ENCODE peak calls at places on chromosomes 13 and 19, in ten cellular contexts. Q, H, E, J, C, X, N, T, G and F are unnamed samples.

GRCh38 chr13:23660249-23660648 is 90.0 kb downstream of the TNFRSF19 start:
- DNase-seq in J (no peak), H (no peak), Q (no peak), N (no peak), G (no peak), X (no peak), E (no peak), T (no peak), C (no peak), F (no peak)

GRCh38 chr19:38670921-38671398 is 23.5 kb downstream of the ACTN4 start:
- DNase-seq in C (no peak), J (no peak), E (no peak), H (no peak), G (no peak), T (no peak), Q (peak), N (no peak), X (no peak), F (no peak)

GRCh38 chr13:51958217-51958547 is 53.1 kb downstream of the ATP7B start:
- DNase-seq in H (no peak), E (no peak), G (no peak), N (no peak), X (no peak), T (peak), C (peak), Q (no peak), J (no peak), F (no peak)

GRCh38 chr13:51733656-51734334 is 70.2 kb downstream of the DHRS12 start:
- DNase-seq in J (no peak), C (no peak), Q (peak), G (peak), E (no peak), T (peak), N (no peak), X (no peak), H (no peak), F (no peak)

GRCh38 chr13:91280806-91281205 is 66.7 kb upstream of the MIR17HG start:
- DNase-seq in T (no peak), N (no peak), C (no peak), E (no peak), Q (no peak), H (no peak), G (no peak), J (no peak), X (no peak), F (no peak)

GRCh38 chr19:45471116-45471865 is 3.5 kb downstream of the FOSB start:
- DNase-seq in X (no peak), N (no peak), E (no peak), C (no peak), T (no peak), G (no peak), H (no peak), J (no peak), Q (no peak), F (no peak)

GRCh38 chr19:3532154-3533019 is 6.6 kb upstream of the TEKTIP1 start:
- DNase-seq in G (no peak), N (no peak), J (no peak), E (no peak), T (no peak), H (no peak), X (no peak), Q (no peak), C (no peak), F (no peak)

GRCh38 chr13:30918662-30919405 is 12.8 kb downstream of the MEDAG start:
- DNase-seq in H (no peak), G (no peak), T (no peak), C (no peak), N (no peak), Q (no peak), X (no peak), J (no peak), E (no peak), F (no peak)

GRCh38 chr19:43774103-43774939 is 6.5 kb downstream of the KCNN4 start:
- DNase-seq in X (no peak), Q (peak), E (peak), C (peak), J (no peak), G (peak), H (peak), T (peak), N (peak), F (no peak)

GRCh38 chr13:79995334-79995733 is 345.6 kb downstream of the SPRY2 start:
- DNase-seq in X (no peak), N (no peak), C (no peak), G (peak), Q (peak), H (no peak), J (no peak), T (no peak), E (peak), F (no peak)

GRCh38 chr19:16160445-16160942 is 12.8 kb downstream of the CIB3 start:
- DNase-seq in G (no peak), H (no peak), Q (no peak), N (no peak), T (no peak), X (no peak), E (no peak), C (no peak), J (no peak), F (no peak)

GRCh38 chr19:40390084-40390742 is at the start of gene HIPK4:
- DNase-seq in G (no peak), E (no peak), J (no peak), T (peak), C (no peak), H (no peak), X (no peak), N (no peak), Q (no peak), F (no peak)

GRCh38 chr19:11587973-11588631 is 9.2 kb upstream of the ZNF627 start:
- DNase-seq in E (no peak), G (no peak), C (no peak), Q (no peak), X (no peak), N (no peak), J (no peak), T (no peak), H (no peak), F (no peak)

GRCh38 chr19:35977446-35978222 is 17.4 kb upstream of the SDHAF1 start:
- DNase-seq in N (no peak), Q (no peak), X (peak), T (peak), E (no peak), J (peak), G (no peak), H (no peak), C (no peak), F (no peak)

GRCh38 chr13:51331354-51331861 is 8.1 kb upstream of the SERPINE3 start:
- DNase-seq in N (no peak), G (no peak), H (no peak), T (no peak), Q (no peak), C (no peak), X (no peak), J (no peak), E (no peak), F (peak)

GRCh38 chr19:38676023-38676877 is 28.8 kb downstream of the ACTN4 start:
- DNase-seq in J (peak), C (no peak), X (no peak), Q (peak), T (no peak), H (no peak), E (peak), G (peak), N (no peak), F (no peak)

GRCh38 chr19:10431943-10432735 is 11.8 kb downstream of the PDE4A start:
- DNase-seq in N (peak), G (no peak), Q (no peak), X (no peak), J (no peak), E (no peak), T (peak), H (peak), C (peak), F (peak)

GRCh38 chr19:35153701-35154534 is 617 bp upstream of the FXYD5 start:
- DNase-seq in G (no peak), T (peak), H (no peak), N (no peak), J (peak), Q (no peak), E (peak), C (no peak), X (peak), F (peak)

GRCh38 chr13:80753951-80754350 is 413.0 kb upstream of the SPRY2 start:
- DNase-seq in J (no peak), N (no peak), G (no peak), Q (no peak), X (no peak), E (peak), T (no peak), H (no peak), C (no peak), F (no peak)

GRCh38 chr13:27644302-27644701 is 22.6 kb downstream of the POLR1D start:
- DNase-seq in C (no peak), X (no peak), G (peak), J (no peak), H (no peak), E (peak), Q (peak), N (no peak), T (no peak), F (no peak)

GRCh38 chr19:37999309-38000213 is 92.6 kb downstream of the SIPA1L3 start:
- DNase-seq in E (peak), J (no peak), H (peak), X (peak), C (no peak), G (peak), T (no peak), Q (peak), N (no peak), F (no peak)

GRCh38 chr13:49444517-49445395 is 682 bp downstream of the SETDB2 start:
- DNase-seq in J (peak), H (no peak), N (no peak), G (peak), T (peak), X (no peak), E (peak), Q (peak), C (no peak), F (peak)

GRCh38 chr19:13022859-13023636 is 27.8 kb downstream of the NFIX start:
- DNase-seq in X (peak), J (no peak), C (peak), Q (peak), N (peak), H (peak), G (peak), E (peak), T (peak), F (peak)

GRCh38 chr19:6222884-6223283 is 56.9 kb downstream of the MLLT1 start:
- DNase-seq in J (no peak), Q (peak), E (no peak), X (no peak), G (no peak), T (no peak), H (no peak), N (no peak), C (no peak), F (no peak)

GRCh38 chr13:101018720-101019119 is 344.1 kb upstream of the TMTC4 start:
- DNase-seq in E (peak), N (no peak), H (no peak), J (no peak), T (no peak), X (no peak), Q (peak), C (no peak), G (peak), F (no peak)

GRCh38 chr19:42023121-42023942 is 29.3 kb upstream of the ATP1A3 start:
- DNase-seq in E (peak), J (peak), T (peak), Q (peak), G (peak), C (no peak), N (no peak), X (peak), H (no peak), F (no peak)

GRCh38 chr19:38869836-38870607 is 8.1 kb downstream of the RINL start:
- DNase-seq in G (peak), Q (peak), N (peak), C (peak), X (peak), E (peak), H (peak), T (peak), J (peak), F (peak)

GRCh38 chr19:37466277-37466797 is 907 bp downstream of the ZNF569 start:
- DNase-seq in X (no peak), C (no peak), E (no peak), Q (no peak), T (peak), N (no peak), G (no peak), H (no peak), J (no peak), F (no peak)

GRCh38 chr19:2046046-2046907 is 4.8 kb downstream of the MKNK2 start:
- DNase-seq in H (no peak), T (no peak), Q (no peak), E (no peak), C (no peak), J (no peak), N (no peak), G (no peak), X (no peak), F (no peak)

GRCh38 chr13:73060251-73061160 is 1.7 kb downstream of the KLF5 start:
- DNase-seq in H (no peak), C (no peak), Q (peak), X (no peak), E (peak), G (peak), N (no peak), T (no peak), J (no peak), F (no peak)

GRCh38 chr13:48161530-48162179 is 66.8 kb upstream of the MED4 start:
- DNase-seq in J (no peak), G (no peak), N (peak), X (no peak), E (no peak), C (no peak), H (peak), Q (no peak), T (no peak), F (no peak)

GRCh38 chr19:55081773-55082022 is 6.0 kb downstream of the EPS8L1 start:
- DNase-seq in Q (no peak), H (no peak), N (no peak), J (no peak), E (no peak), X (no peak), G (no peak), C (no peak), T (no peak), F (no peak)

GRCh38 chr19:55079400-55080038 is 3.9 kb downstream of the EPS8L1 start:
- DNase-seq in C (no peak), Q (no peak), J (no peak), H (no peak), T (no peak), G (no peak), N (no peak), X (no peak), E (no peak), F (no peak)

GRCh38 chr19:55082023-55082851 is 6.6 kb downstream of the EPS8L1 start:
- DNase-seq in J (peak), C (peak), E (peak), N (no peak), H (no peak), X (peak), G (peak), Q (no peak), T (peak), F (peak)

GRCh38 chr19:55080121-55080914 is 4.6 kb downstream of the EPS8L1 start:
- DNase-seq in G (peak), Q (no peak), C (peak), H (peak), N (no peak), J (peak), T (peak), E (peak), X (peak), F (peak)

DNA sequence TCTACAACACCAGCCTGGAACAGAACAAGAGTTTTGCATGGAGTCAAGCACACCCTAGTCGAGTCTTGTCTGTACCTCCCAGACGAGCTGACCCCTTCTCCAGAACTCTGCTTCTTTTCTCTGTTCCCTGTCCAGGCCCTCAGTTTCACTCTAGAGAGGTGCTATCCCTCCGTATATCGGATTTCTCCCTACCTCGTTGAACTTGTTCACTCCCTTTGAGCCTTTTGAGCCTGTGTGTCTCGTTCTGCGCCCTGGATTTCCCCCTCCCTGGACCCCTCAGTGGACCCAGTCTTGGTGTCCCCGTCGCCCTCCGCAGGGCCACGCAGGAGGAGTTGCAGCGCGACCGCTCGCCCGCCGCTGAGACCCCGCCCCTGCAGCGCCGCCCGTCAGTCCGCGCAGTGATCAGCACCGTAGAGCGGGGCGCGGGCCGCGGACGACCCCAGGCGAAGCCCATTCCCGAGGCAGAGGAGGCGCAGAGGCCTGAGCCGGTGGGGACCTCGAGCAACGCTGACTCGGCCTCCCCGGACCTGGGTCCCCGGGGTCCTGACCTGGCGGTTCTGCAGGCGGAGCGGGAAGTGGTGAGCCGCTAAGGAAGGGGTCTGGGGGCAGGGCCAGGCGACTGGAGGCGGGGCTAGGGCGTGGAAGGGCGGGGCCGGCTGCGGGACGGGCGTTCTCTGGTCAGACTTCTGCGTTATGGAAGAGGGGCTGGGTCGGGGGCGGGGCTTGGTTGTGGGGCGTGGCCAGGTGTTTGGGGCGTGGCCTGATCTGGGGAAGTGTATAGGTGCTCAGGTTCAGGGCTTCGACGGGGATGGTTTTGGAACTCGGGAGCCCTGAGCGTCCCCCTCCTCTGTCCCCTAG is 5.5 kb downstream of the EPS8L1 start:
- DNase-seq in J (peak), E (peak), C (peak), G (peak), N (no peak), Q (no peak), X (peak), H (peak), T (peak), F (peak)
- TF ChIP-seq CTCF in J (no peak), E (no peak), C (no peak), G (no peak), N (no peak), Q (no peak), X (no peak), H (no peak), T (no peak), F (no peak)

GRCh38 chr13:61954092-61954491 is 538.4 kb upstream of the PCDH20 start:
- DNase-seq in Q (no peak), E (peak), T (peak), J (peak), N (no peak), H (no peak), G (peak), C (no peak), X (no peak), F (no peak)
- TF ChIP-seq CTCF in Q (peak), E (peak), T (peak), J (peak), N (peak), H (peak), G (no peak), C (no peak), X (peak), F (no peak)

DNA sequence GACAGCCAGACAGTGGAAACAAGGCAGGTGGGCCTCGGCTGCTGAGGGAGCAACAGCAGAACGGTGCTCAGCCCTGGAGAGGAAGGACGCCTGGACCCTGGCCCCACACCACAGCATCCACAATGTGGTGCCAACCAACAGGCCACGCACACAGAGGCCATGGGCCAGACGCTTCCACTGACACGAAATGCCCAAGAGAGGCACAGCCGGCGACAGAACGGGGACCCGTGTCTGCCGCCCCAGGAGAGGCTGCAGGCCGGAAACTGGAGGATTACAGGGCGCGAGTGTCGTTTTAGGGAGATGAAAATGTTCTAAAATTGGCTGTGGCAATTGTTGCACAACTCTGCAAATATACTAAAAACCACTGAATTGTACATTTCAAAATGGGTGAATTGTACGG is 69.7 kb downstream of the RASA3 start:
- DNase-seq in X (no peak), N (no peak), H (no peak), E (no peak), Q (no peak), C (no peak), G (no peak), T (no peak), J (no peak), F (no peak)
- TF ChIP-seq CTCF in X (no peak), N (no peak), H (no peak), E (no peak), Q (no peak), C (no peak), G (no peak), T (no peak), J (no peak), F (no peak)

GRCh38 chr13:40749327-40749726 is 21.7 kb downstream of the MRPS31 start:
- DNase-seq in Q (no peak), N (no peak), J (no peak), E (peak), C (no peak), X (no peak), G (no peak), H (no peak), T (no peak), F (no peak)
- TF ChIP-seq CTCF in Q (peak), N (no peak), J (peak), E (peak), C (no peak), X (no peak), G (peak), H (peak), T (no peak), F (no peak)

GRCh38 chr19:31548941-31549340 is 199.7 kb upstream of the TSHZ3 start:
- DNase-seq in E (peak), X (no peak), G (peak), Q (peak), J (peak), H (peak), C (no peak), T (peak), N (no peak), F (no peak)
- TF ChIP-seq CTCF in E (peak), X (no peak), G (peak), Q (peak), J (peak), H (peak), C (no peak), T (peak), N (no peak), F (no peak)

DNA sequence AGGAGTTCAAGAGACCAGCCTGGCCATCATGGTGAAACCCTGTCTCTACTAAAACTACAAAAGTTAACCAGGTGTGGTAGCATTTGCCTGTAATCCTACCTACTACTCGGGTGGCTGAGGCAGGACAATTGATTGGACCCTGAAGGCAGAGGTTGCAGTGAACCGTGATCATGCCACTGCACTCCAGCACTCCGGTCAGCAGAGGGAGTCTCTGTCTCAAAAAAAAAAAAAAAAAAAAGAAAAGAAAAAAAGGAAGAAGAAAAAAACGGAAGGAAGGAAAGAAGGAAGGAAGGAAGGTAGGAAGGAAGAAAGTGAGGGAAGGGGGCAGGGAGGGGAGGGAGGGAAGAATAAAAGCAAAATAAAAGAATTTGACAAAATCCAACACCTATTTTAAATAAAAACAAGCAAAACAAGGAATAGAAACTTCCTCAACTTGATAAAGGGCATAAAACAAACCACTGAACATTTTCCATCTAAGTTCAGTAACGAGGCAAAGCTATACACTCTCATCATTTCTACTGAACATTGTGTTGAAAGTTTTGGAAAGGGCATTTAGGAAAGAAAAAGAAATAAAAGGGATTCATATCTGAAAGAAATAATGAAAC is 411.6 kb upstream of the SLITRK5 start:
- DNase-seq in N (no peak), C (no peak), T (peak), H (no peak), G (no peak), Q (no peak), J (peak), E (peak), X (no peak), F (no peak)
- TF ChIP-seq CTCF in N (no peak), C (no peak), T (peak), H (peak), G (peak), Q (peak), J (peak), E (peak), X (peak), F (no peak)

GRCh38 chr19:48433337-48433736 is 12.4 kb upstream of the GRWD1 start:
- DNase-seq in Q (no peak), H (no peak), G (no peak), E (no peak), X (no peak), T (peak), J (no peak), N (no peak), C (no peak), F (no peak)
- TF ChIP-seq CTCF in Q (no peak), H (no peak), G (no peak), E (no peak), X (no peak), T (no peak), J (no peak), N (no peak), C (no peak), F (no peak)

GRCh38 chr19:17539288-17540117 is 15.9 kb upstream of the COLGALT1 start:
- DNase-seq in J (peak), N (peak), E (peak), H (peak), C (peak), T (peak), Q (peak), X (peak), G (peak), F (peak)
- TF ChIP-seq CTCF in J (no peak), N (peak), E (peak), H (peak), C (no peak), T (peak), Q (peak), X (no peak), G (peak), F (no peak)